ENCODE peak calls at places on chromosomes 6 and 20, in four cellular contexts. Y is IMR-90, X is OCI-LY7, Z is hepatocyte. J is an unnamed sample.

GRCh38 chr6:45661667-45662066 is 283.9 kb upstream of the SUPT3H start:
- DNase-seq in Y (peak; percentile 84), X (peak; percentile 45), Z (no peak), J (peak; percentile 52)

GRCh38 chr6:1878330-1878729 is 268.6 kb downstream of the FOXC1 start:
- DNase-seq in Y (no peak), X (no peak), Z (no peak), J (no peak)

GRCh38 chr6:4287811-4288244 is 152.5 kb upstream of the ECI2 start:
- DNase-seq in Y (no peak), X (no peak), Z (no peak), J (no peak)

GRCh38 chr6:53410508-53411258 is 61.9 kb upstream of the ELOVL5 start:
- DNase-seq in Y (peak; percentile 33), X (peak; percentile 80), Z (peak; percentile 46), J (peak; percentile 51)

GRCh38 chr6:85458184-85458583 is 8.3 kb downstream of the NT5E start:
- DNase-seq in Y (no peak), X (peak; percentile 3), Z (no peak), J (no peak)

GRCh38 chr6:34865107-34865506 is 22.7 kb downstream of the TAF11 start:
- DNase-seq in Y (peak; percentile 20), X (no peak), Z (no peak), J (peak; percentile 83)

GRCh38 chr6:124990988-124991387 is 28.8 kb downstream of the RNF217 start:
- DNase-seq in Y (no peak), X (no peak), Z (no peak), J (no peak)

GRCh38 chr6:126773122-126773805 is 345.2 kb upstream of the RSPO3 start:
- DNase-seq in Y (no peak), X (no peak), Z (no peak), J (no peak)

GRCh38 chr6:20691185-20691584 is 156.9 kb downstream of the CDKAL1 start:
- DNase-seq in Y (no peak), X (no peak), Z (no peak), J (no peak)

GRCh38 chr6:157841211-157841840 is 18.3 kb downstream of the SNX9 start:
- DNase-seq in Y (no peak), X (no peak), Z (peak; percentile 54), J (no peak)

GRCh38 chr6:81787313-81788068 is 35.0 kb upstream of the TENT5A start:
- DNase-seq in Y (peak; percentile 74), X (no peak), Z (no peak), J (peak; percentile 82)

GRCh38 chr6:438634-439170 is 47.1 kb downstream of the IRF4 start:
- DNase-seq in Y (no peak), X (no peak), Z (no peak), J (no peak)

GRCh38 chr20:38673731-38674177 is 50.5 kb upstream of the SLC32A1 start:
- DNase-seq in Y (no peak), X (peak; percentile 40), Z (peak; percentile 41), J (peak; percentile 7)

GRCh38 chr6:137076277-137077068 is 31.7 kb upstream of the IL20RA start:
- DNase-seq in Y (peak; percentile 50), X (peak; percentile 82), Z (peak; percentile 85), J (peak; percentile 59)

GRCh38 chr20:38192323-38192885 is 27.3 kb upstream of the TGM2 start:
- DNase-seq in Y (no peak), X (no peak), Z (no peak), J (no peak)

GRCh38 chr20:6122111-6122872 is 538 bp downstream of the FERMT1 start:
- DNase-seq in Y (peak; percentile 45), X (no peak), Z (peak; percentile 51), J (peak; percentile 63)

GRCh38 chr20:36467076-36467999 is 74.0 kb upstream of the MYL9 start:
- DNase-seq in Y (no peak), X (peak; percentile 82), Z (peak; percentile 31), J (no peak)

GRCh38 chr6:89032599-89032998 is 48.0 kb upstream of the PNRC1 start:
- DNase-seq in Y (no peak), X (no peak), Z (no peak), J (peak; percentile 35)

GRCh38 chr6:113564401-113565161 is 292.6 kb upstream of the MARCKS start:
- DNase-seq in Y (peak; percentile 92), X (no peak), Z (peak; percentile 77), J (peak; percentile 100)

GRCh38 chr6:34027445-34027936 is 118.4 kb downstream of the GRM4 start:
- DNase-seq in Y (peak; percentile 3), X (peak; percentile 60), Z (peak; percentile 64), J (peak; percentile 22)

GRCh38 chr6:501891-502601 is 110.5 kb downstream of the IRF4 start:
- DNase-seq in Y (no peak), X (no peak), Z (no peak), J (peak; percentile 29)

GRCh38 chr20:37308098-37309050 is 18.9 kb downstream of the MANBAL start:
- DNase-seq in Y (no peak), X (no peak), Z (peak; percentile 72), J (no peak)

GRCh38 chr20:3716195-3716834 is 3.9 kb upstream of the SIGLEC1 start:
- DNase-seq in Y (peak; percentile 37), X (peak; percentile 74), Z (peak; percentile 73), J (peak; percentile 60)

GRCh38 chr6:57134954-57135353 is 37.2 kb upstream of the BAG2 start:
- DNase-seq in Y (no peak), X (no peak), Z (no peak), J (no peak)

GRCh38 chr20:15235799-15236198 is 898.4 kb upstream of the FLRT3 start:
- DNase-seq in Y (no peak), X (no peak), Z (no peak), J (no peak)

GRCh38 chr6:37131104-37131959 is 38.6 kb upstream of the PIM1 start:
- DNase-seq in Y (no peak), X (no peak), Z (peak; percentile 45), J (peak; percentile 52)

GRCh38 chr6:82970853-82971252 is 94.8 kb downstream of the UBE3D start:
- DNase-seq in Y (no peak), X (no peak), Z (no peak), J (no peak)

GRCh38 chr20:9068232-9068781 is 580 bp upstream of the PLCB4 start:
- DNase-seq in Y (peak; percentile 41), X (no peak), Z (peak; percentile 75), J (no peak)

GRCh38 chr6:54404791-54405190 is 96.5 kb downstream of the TINAG start:
- DNase-seq in Y (no peak), X (no peak), Z (no peak), J (peak; percentile 44)

GRCh38 chr6:31805939-31806469 is 762 bp downstream of the LSM2 start:
- DNase-seq in Y (no peak), X (peak; percentile 24), Z (no peak), J (no peak)

GRCh38 chr6:40973304-40973703 is 65.7 kb downstream of the UNC5CL start:
- DNase-seq in Y (no peak), X (no peak), Z (no peak), J (no peak)

GRCh38 chr6:3542032-3542640 is 85.3 kb upstream of the SLC22A23 start:
- DNase-seq in Y (no peak), X (no peak), Z (no peak), J (no peak)

GRCh38 chr6:73694711-73695411 is 1.1 kb upstream of the CD109 start:
- DNase-seq in Y (peak; percentile 61), X (no peak), Z (no peak), J (peak; percentile 49)

GRCh38 chr6:46956409-46956808 is 34.7 kb upstream of the ADGRF5 start:
- DNase-seq in Y (no peak), X (no peak), Z (no peak), J (no peak)

GRCh38 chr6:168333039-168333438 is 13.5 kb upstream of the DACT2 start:
- DNase-seq in Y (no peak), X (peak; percentile 19), Z (no peak), J (no peak)

GRCh38 chr20:58112017-58112781 is 116.3 kb downstream of the ANKRD60 start:
- DNase-seq in Y (peak; percentile 36), X (peak; percentile 4), Z (no peak), J (no peak)

GRCh38 chr6:17865798-17866725 is 121.4 kb downstream of the KIF13A start:
- DNase-seq in Y (peak; percentile 95), X (no peak), Z (peak; percentile 79), J (peak; percentile 89)

GRCh38 chr6:5459346-5459745 is 198.0 kb downstream of the FARS2 start:
- DNase-seq in Y (no peak), X (no peak), Z (no peak), J (no peak)

GRCh38 chr6:1756472-1757129 is 146.9 kb downstream of the FOXC1 start:
- DNase-seq in Y (no peak), X (no peak), Z (no peak), J (no peak)

GRCh38 chr6:44504321-44504761 is 116.8 kb downstream of the CDC5L start:
- DNase-seq in Y (no peak), X (no peak), Z (no peak), J (no peak)

GRCh38 chr20:17968366-17969275 is at the start of the genes MGME1 and SNX5:
- DNase-seq in Y (peak; percentile 99), X (peak; percentile 99), Z (peak; percentile 99), J (peak; percentile 100)

GRCh38 chr20:17969276-17969883 is 562 bp downstream of the MGME1 start:
- DNase-seq in Y (no peak), X (peak; percentile 57), Z (peak; percentile 39), J (peak; percentile 60)

GRCh38 chr20:17969884-17970409 is 1.1 kb downstream of the MGME1 start:
- DNase-seq in Y (peak; percentile 70), X (peak; percentile 83), Z (peak; percentile 54), J (peak; percentile 50)

GRCh38 chr20:17971571-17972013 is 2.8 kb downstream of the MGME1 start:
- DNase-seq in Y (peak; percentile 57), X (no peak), Z (no peak), J (peak; percentile 56)

DNA sequence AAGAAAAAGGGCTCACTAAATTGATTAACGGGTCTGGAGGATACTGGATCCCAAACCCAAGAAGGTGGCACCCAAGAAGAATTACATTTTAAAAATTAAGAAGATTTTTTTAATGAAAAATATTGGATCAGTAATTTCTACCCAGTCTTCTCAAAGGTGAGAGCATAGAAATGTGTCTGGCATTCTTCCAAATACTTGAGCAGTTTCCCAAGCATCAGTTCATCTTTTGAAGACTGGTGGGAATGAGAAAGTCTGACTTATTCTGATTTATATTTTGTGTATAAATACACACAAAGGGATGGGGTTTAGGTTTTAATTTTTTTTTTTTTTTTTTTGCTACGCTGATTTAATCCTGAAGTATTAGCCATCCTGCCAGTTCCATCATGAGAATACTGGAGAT is 3.3 kb downstream of the MGME1 start:
- DNase-seq in Y (peak; percentile 42), X (no peak), Z (no peak), J (no peak)
- H3K4me3 ChIP-seq in Y (peak overlapping the region; percentile 28), X (peak overlapping the region; percentile 97), Z (peak overlapping the region; percentile 31), J (peak overlapping the region; percentile 97)

DNA sequence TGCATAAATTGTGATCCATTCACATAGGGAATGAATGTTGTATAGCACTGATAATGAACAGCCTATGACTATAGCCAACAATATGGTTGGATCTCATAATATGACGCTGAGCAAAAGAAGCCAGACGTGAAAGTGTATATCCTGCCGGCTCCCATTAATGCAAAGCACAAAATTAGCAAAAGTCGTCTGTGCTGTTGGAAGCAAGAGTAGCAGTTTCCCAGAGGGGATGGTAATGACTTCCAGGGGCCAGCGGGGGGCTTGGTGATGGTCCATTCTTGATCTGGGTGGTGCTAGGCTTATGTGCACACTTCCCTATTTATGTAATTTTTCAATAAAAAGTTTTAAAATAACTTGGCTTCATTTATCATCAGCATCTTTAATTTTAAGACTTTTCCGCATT is 1.0 kb upstream of the TAGAP start:
- DNase-seq in Y (no peak), X (peak; percentile 48), Z (no peak), J (no peak)
- TF ChIP-seq CTCF in Y (no peak), X (peak; percentile 58), Z (no peak), J (no peak)

GRCh38 chr6:80673367-80673766 is 566.9 kb downstream of the BCKDHB start:
- DNase-seq in Y (no peak), X (no peak), Z (no peak), J (no peak)
- H3K4me3 ChIP-seq in Y (no peak overlapping the region), X (no peak overlapping the region), Z (no peak overlapping the region), J (no peak overlapping the region)

GRCh38 chr20:24452498-24453133 is 16.8 kb upstream of the SYNDIG1 start:
- DNase-seq in Y (no peak), X (no peak), Z (no peak), J (no peak)
- TF ChIP-seq CTCF in Y (no peak), X (no peak), Z (no peak), J (no peak)